ENCODE peak calls at places on chromosomes 12 and 14, in nine cellular contexts. J, S, D, F, I, Z, K, H and M are unnamed samples.

GRCh38 chr12:32049956-32050355 is 56.7 kb upstream of the BICD1 start:
- DNase-seq in J (no peak), Z (no peak), H (no peak), K (no peak), S (no peak), I (no peak), F (no peak), D (no peak), M (no peak)

GRCh38 chr12:54412348-54412747 is 6.7 kb downstream of the ITGA5 start:
- DNase-seq in K (no peak), H (no peak), I (no peak), J (no peak), D (no peak), F (no peak), Z (peak; percentile 58), S (no peak), M (no peak)

GRCh38 chr12:52836042-52836466 is 1.9 kb upstream of the KRT79 start:
- DNase-seq in I (peak; percentile 66), F (peak; percentile 73), H (peak; percentile 79), J (no peak), Z (no peak), S (no peak), D (no peak), K (no peak), M (no peak)

GRCh38 chr12:71865166-71865713 is 25.7 kb downstream of the TBC1D15 start:
- DNase-seq in J (no peak), I (peak; percentile 62), H (peak; percentile 93), K (peak; percentile 29), F (peak; percentile 82), S (no peak), Z (no peak), D (no peak), M (peak; percentile 11)

GRCh38 chr12:124451016-124451415 is 116.4 kb downstream of the NCOR2 start:
- DNase-seq in D (no peak), Z (no peak), S (no peak), K (no peak), F (no peak), J (no peak), H (no peak), I (peak; percentile 43), M (no peak)

GRCh38 chr14:92207012-92207927 is 85.5 kb downstream of the CPSF2 start:
- DNase-seq in K (no peak), F (no peak), Z (no peak), J (no peak), H (no peak), S (no peak), I (no peak), D (no peak), M (no peak)

GRCh38 chr12:50980545-50980944 is 28.2 kb downstream of the HIGD1C start:
- DNase-seq in S (no peak), I (no peak), K (no peak), F (no peak), D (no peak), H (no peak), Z (no peak), J (no peak), M (no peak)

GRCh38 chr12:37672655-37673260 is 643.8 kb upstream of the ALG10B start:
- DNase-seq in I (no peak), F (no peak), Z (no peak), S (no peak), D (no peak), H (no peak), J (no peak), K (no peak), M (no peak)

GRCh38 chr12:116542345-116542950 is 16.7 kb upstream of the MAP1LC3B2 start:
- DNase-seq in F (no peak), Z (no peak), J (no peak), K (peak; percentile 57), S (no peak), H (no peak), I (no peak), D (no peak), M (peak; percentile 51)

GRCh38 chr12:5554711-5555110 is 122.8 kb downstream of the NTF3 start:
- DNase-seq in Z (no peak), S (no peak), F (no peak), J (no peak), H (peak; percentile 47), I (no peak), K (no peak), D (no peak), M (no peak)

GRCh38 chr12:67515679-67516363 is 132.7 kb upstream of the DYRK2 start:
- DNase-seq in S (peak; percentile 71), J (peak; percentile 61), D (no peak), Z (no peak), I (no peak), H (peak; percentile 69), K (no peak), F (peak; percentile 63), M (no peak)

GRCh38 chr14:91940209-91940608 is 7.3 kb downstream of the FBLN5 start:
- DNase-seq in D (no peak), Z (no peak), K (no peak), I (no peak), H (no peak), S (no peak), F (no peak), J (no peak), M (no peak)

GRCh38 chr14:95165517-95165916 is 8.2 kb upstream of the DICER1 start:
- DNase-seq in D (no peak), K (no peak), I (no peak), S (no peak), F (no peak), Z (no peak), H (no peak), J (no peak), M (no peak)

GRCh38 chr12:132210223-132211055 is 66.2 kb downstream of the NOC4L start:
- DNase-seq in K (no peak), I (no peak), S (no peak), H (no peak), D (no peak), F (no peak), Z (no peak), J (no peak), M (no peak)

GRCh38 chr14:61474671-61475070 is 153.3 kb downstream of the PRKCH start:
- DNase-seq in F (peak; percentile 59), S (no peak), J (no peak), Z (no peak), K (no peak), D (no peak), H (no peak), I (no peak), M (no peak)

GRCh38 chr14:61472801-61473376 is 151.5 kb downstream of the PRKCH start:
- DNase-seq in F (peak; percentile 52), H (no peak), Z (no peak), S (no peak), I (no peak), K (no peak), D (no peak), J (peak; percentile 66), M (no peak)

GRCh38 chr14:61475316-61475715 is 153.9 kb downstream of the PRKCH start:
- DNase-seq in H (peak; percentile 50), I (no peak), F (peak; percentile 92), Z (no peak), J (peak; percentile 41), D (no peak), K (no peak), S (no peak), M (no peak)

GRCh38 chr14:61472025-61472672 is 150.8 kb downstream of the PRKCH start:
- DNase-seq in H (peak; percentile 99), Z (no peak), F (peak; percentile 98), I (no peak), S (no peak), K (peak; percentile 66), J (peak; percentile 54), D (peak; percentile 56), M (peak; percentile 94)

GRCh38 chr14:61474021-61474420 is 152.6 kb downstream of the PRKCH start:
- DNase-seq in S (no peak), Z (no peak), H (no peak), I (no peak), K (no peak), F (no peak), D (no peak), J (peak; percentile 24), M (no peak)
- H3K4me1 ChIP-seq in S (peaks cover 31% of the 10 kb centered on the region), Z (peaks cover 78% of the 10 kb centered on the region), H (peaks cover 60% of the 10 kb centered on the region), I (peaks cover 3% of the 10 kb centered on the region), K (peaks cover 69% of the 10 kb centered on the region), F (peaks cover 54% of the 10 kb centered on the region), D (peaks cover 97% of the 10 kb centered on the region), J (peaks cover 96% of the 10 kb centered on the region), M (peaks cover 45% of the 10 kb centered on the region)

DNA sequence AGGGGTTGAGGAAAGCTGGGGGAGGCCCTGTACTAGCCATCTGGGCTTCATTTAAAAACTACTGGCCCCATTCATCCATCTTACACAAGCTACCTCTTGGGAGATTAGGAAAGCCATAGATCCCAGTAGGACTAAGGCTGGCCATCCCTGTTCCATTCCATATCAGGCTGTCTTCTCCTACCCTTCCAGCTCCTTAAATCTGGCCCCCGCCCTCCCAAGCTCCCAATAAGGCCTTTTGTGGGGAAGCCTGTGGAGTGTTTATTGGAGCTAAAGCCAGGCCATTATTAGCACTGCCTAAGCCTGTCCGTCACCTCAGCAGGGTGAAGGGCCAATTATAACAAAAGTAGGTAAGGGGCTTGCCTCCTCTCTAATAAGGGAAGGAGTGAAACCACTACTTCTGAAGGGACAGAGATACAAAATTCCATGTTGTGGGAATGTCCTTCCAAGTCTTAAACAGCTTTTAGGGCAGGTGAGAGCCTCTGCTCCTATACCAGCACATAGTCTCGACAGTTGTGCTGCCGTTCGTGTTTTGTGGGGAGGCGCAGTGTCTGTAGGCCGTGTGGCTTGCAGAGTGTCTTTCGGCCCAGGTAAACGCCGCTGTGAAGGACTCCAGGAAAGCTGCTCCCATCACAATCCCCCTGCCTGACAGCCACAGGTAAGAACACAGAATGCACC is 3.7 kb downstream of the MYL6 start:
- DNase-seq in Z (no peak), F (no peak), I (no peak), D (no peak), H (no peak), K (no peak), S (no peak), J (no peak), M (no peak)
- H3K4me3 ChIP-seq in Z (no peak overlapping the region), F (no peak overlapping the region), I (no peak overlapping the region), D (peak overlapping the region; percentile 75), H (no peak overlapping the region), K (peak overlapping the region; percentile 71), S (no peak overlapping the region), J (no peak overlapping the region), M (no peak overlapping the region)

DNA sequence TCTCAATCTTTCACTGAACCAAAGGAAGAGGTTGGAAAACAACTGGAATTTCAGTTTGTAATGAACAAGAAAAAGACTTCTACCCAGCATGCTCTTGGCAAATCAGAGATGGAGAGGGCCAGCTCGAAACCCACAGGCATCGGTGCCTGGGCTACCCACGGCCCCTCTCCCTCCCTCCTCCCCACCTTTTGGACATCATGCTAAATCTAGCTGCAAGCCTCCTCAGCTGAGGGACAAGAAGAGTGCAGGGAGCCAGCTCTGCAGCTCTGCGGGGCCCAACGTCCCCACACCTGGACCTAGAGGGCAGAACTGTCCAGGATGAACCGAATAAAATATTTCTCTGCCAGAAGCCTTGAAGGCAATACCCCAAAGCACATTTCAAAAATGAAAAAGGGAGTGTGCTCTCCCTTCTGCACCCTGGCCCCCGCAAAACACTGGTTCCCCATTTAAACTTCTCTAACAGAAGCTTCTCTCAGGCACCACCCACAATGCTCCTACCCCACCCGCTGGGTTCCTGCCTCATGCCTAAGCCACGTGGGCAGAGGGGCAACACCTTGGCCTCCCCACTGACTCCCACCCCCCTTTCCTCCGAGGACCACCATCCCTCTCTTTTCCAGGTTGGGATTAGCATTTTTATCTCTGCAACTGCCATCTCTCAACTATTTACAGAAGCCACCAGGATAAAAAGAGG is 8.2 kb downstream of the CAMKK2 start:
- DNase-seq in J (no peak), F (no peak), K (no peak), Z (no peak), I (no peak), D (no peak), H (no peak), S (no peak), M (no peak)
- H3K4me1 ChIP-seq in J (no peaks in the 10 kb centered on the region), F (peaks cover 4% of the 10 kb centered on the region), K (peaks cover 33% of the 10 kb centered on the region), Z (peaks cover 26% of the 10 kb centered on the region), I (no peaks in the 10 kb centered on the region), D (peaks cover 46% of the 10 kb centered on the region), H (no peaks in the 10 kb centered on the region), S (peaks cover 14% of the 10 kb centered on the region), M (no peaks in the 10 kb centered on the region)

GRCh38 chr14:68704736-68705720 is 87.8 kb downstream of the ZFP36L1 start:
- DNase-seq in S (no peak), D (no peak), I (no peak), J (no peak), H (peak; percentile 60), K (peak; percentile 89), Z (peak; percentile 62), F (peak; percentile 42), M (no peak)
- H3K4me3 ChIP-seq in S (no peak overlapping the region), D (no peak overlapping the region), I (no peak overlapping the region), J (no peak overlapping the region), H (no peak overlapping the region), K (no peak overlapping the region), Z (no peak overlapping the region), F (no peak overlapping the region), M (no peak overlapping the region)